ENCODE peak calls at places on chromosomes 12 and 14, in seven cellular contexts. C is CD4-positive, CD25-positive, alpha-beta regulatory T cell; T is transverse colon; O is GM23248; B is CD4-positive, alpha-beta T cell; L is Karpas-422; A is neural progenitor cell. E is an unnamed sample.
A peak's percentile ranks its signal among the peaks of the same experiment; 100 is the strongest.

GRCh38 chr12:77814361-77814760 is 16.3 kb upstream of the NAV3 start:
- DNase-seq in B (no peak), O (no peak), T (no peak), C (no peak), A (no peak), L (no peak), E (no peak)

GRCh38 chr14:87081004-87081403 is 912.0 kb downstream of the GALC start:
- DNase-seq in B (no peak), O (no peak), T (no peak), L (no peak), A (no peak), C (no peak), E (peak; percentile 38)

GRCh38 chr14:92922883-92923743 is at the start of gene CHGA:
- DNase-seq in T (peak; percentile 37), A (peak; percentile 92), O (peak; percentile 47), L (no peak), B (peak; percentile 39), C (no peak), E (peak; percentile 89)

GRCh38 chr12:52655720-52656124 is 3.7 kb upstream of the KRT2 start:
- DNase-seq in O (no peak), B (no peak), L (no peak), T (no peak), C (no peak), A (no peak), E (no peak)

GRCh38 chr12:65602579-65603295 is 221.5 kb upstream of the HMGA2 start:
- DNase-seq in C (no peak), O (peak; percentile 97), L (peak; percentile 75), T (peak; percentile 80), B (no peak), A (peak; percentile 80), E (peak; percentile 89)

GRCh38 chr12:108483213-108483920 is 31.7 kb upstream of the FICD start:
- DNase-seq in C (no peak), T (no peak), B (no peak), L (no peak), O (no peak), A (no peak), E (no peak)

GRCh38 chr14:92754956-92755355 is 6.5 kb upstream of the LGMN start:
- DNase-seq in O (no peak), A (no peak), B (no peak), T (no peak), C (no peak), L (no peak), E (no peak)

GRCh38 chr14:55094630-55095157 is 34.4 kb upstream of the LGALS3 start:
- DNase-seq in A (no peak), O (peak; percentile 73), C (no peak), L (no peak), B (no peak), T (no peak), E (no peak)

GRCh38 chr12:116867523-116867922 is 13.7 kb downstream of the HRK start:
- DNase-seq in O (no peak), A (no peak), B (no peak), C (no peak), T (no peak), L (no peak), E (peak; percentile 35)

GRCh38 chr14:36524874-36525745 is 5.1 kb upstream of the NKX2-1 start:
- DNase-seq in O (peak; percentile 46), L (peak; percentile 74), C (no peak), T (peak; percentile 36), A (peak; percentile 93), B (no peak), E (peak; percentile 94)

GRCh38 chr12:6884539-6884938 is 11.4 kb upstream of the SPSB2 start:
- DNase-seq in B (no peak), A (no peak), L (no peak), T (no peak), C (no peak), O (no peak), E (peak; percentile 40)

GRCh38 chr14:73176673-73177072 is 40.4 kb downstream of the PSEN1 start:
- DNase-seq in A (no peak), O (peak; percentile 4), B (no peak), L (no peak), T (no peak), C (no peak), E (no peak)

GRCh38 chr12:45732936-45733335 is 3.4 kb downstream of the ARID2 start:
- DNase-seq in L (no peak), C (no peak), A (no peak), B (no peak), O (peak; percentile 34), T (no peak), E (no peak)

GRCh38 chr12:109387425-109388166 is 39.9 kb downstream of the MYO1H start:
- DNase-seq in A (peak; percentile 57), B (no peak), C (no peak), O (peak; percentile 57), T (no peak), L (peak; percentile 82), E (peak; percentile 79)

GRCh38 chr14:63993992-63994391 is 141.2 kb downstream of the SYNE2 start:
- DNase-seq in O (no peak), C (no peak), B (no peak), L (peak; percentile 64), A (no peak), T (no peak), E (peak; percentile 32)

GRCh38 chr14:54329082-54329695 is 67.6 kb upstream of the CDKN3 start:
- DNase-seq in O (peak; percentile 69), L (peak; percentile 86), T (peak; percentile 34), C (no peak), B (no peak), A (peak; percentile 93), E (peak; percentile 92)

GRCh38 chr12:25436206-25436912 is 116.7 kb downstream of the LMNTD1 start:
- DNase-seq in A (peak; percentile 79), B (peak; percentile 9), O (peak; percentile 88), L (peak; percentile 84), C (no peak), T (no peak), E (peak; percentile 86)

GRCh38 chr12:19421503-19422282 is 17.6 kb upstream of the AEBP2 start:
- DNase-seq in C (no peak), T (no peak), O (no peak), B (no peak), A (no peak), L (no peak), E (no peak)

GRCh38 chr12:107622005-107622404 is 63.6 kb upstream of the PWP1 start:
- DNase-seq in L (peak; percentile 46), O (peak; percentile 22), C (no peak), T (no peak), B (no peak), A (peak; percentile 54), E (peak; percentile 78)

GRCh38 chr12:80498059-80498728 is 54.2 kb downstream of the PTPRQ start:
- DNase-seq in O (no peak), C (no peak), T (no peak), L (no peak), A (no peak), B (no peak), E (no peak)

GRCh38 chr12:92142251-92142896 is 3.3 kb downstream of the BTG1 start:
- DNase-seq in A (no peak), O (no peak), C (no peak), T (no peak), L (no peak), B (no peak), E (no peak)

GRCh38 chr12:104063712-104064030 is 660 bp upstream of the HCFC2 start:
- DNase-seq in L (no peak), A (no peak), C (no peak), B (no peak), T (no peak), O (no peak), E (no peak)

DNA sequence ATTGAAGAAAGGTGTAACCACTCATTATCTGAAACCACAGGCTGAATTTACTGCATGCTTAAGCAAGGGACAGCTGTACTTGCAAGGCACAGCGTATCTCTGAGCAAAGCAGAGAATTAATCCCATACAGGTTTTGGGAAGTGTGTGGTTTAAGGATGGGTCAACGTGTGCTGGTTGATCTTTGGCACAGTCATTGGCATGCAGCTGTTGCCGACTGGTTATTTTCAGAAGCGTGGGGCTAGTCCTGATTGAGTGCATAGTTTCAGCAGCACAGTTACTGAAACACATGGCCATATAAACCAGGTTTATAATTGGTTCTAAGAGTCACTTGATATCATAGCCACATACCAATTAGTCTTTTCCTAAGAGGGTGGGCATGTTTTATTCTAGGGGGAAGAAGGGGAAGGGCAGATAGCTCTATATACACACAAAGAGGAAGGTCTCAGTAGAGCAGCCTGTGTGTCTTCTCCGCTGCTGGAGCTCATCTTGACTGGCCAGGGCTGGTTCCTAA is 10.9 kb upstream of the RPS6KL1 start:
- DNase-seq in A (no peak), L (peak; percentile 77), O (no peak), T (no peak), C (no peak), B (no peak), E (no peak)
- H3K27ac ChIP-seq in A (no peak overlapping the region), L (peak overlapping the region; percentile 98), O (no peak overlapping the region), T (no peak overlapping the region), C (no peak overlapping the region), B (no peak overlapping the region), E (no peak overlapping the region)

GRCh38 chr12:29102739-29103138 is 46.3 kb upstream of the FAR2 start:
- DNase-seq in O (no peak), B (no peak), T (no peak), C (no peak), A (no peak), L (no peak), E (no peak)
- H3K27ac ChIP-seq in O (no peak overlapping the region), B (no peak overlapping the region), T (no peak overlapping the region), C (peak overlapping the region; percentile 84), A (no peak overlapping the region), L (no peak overlapping the region), E (no peak overlapping the region)

DNA sequence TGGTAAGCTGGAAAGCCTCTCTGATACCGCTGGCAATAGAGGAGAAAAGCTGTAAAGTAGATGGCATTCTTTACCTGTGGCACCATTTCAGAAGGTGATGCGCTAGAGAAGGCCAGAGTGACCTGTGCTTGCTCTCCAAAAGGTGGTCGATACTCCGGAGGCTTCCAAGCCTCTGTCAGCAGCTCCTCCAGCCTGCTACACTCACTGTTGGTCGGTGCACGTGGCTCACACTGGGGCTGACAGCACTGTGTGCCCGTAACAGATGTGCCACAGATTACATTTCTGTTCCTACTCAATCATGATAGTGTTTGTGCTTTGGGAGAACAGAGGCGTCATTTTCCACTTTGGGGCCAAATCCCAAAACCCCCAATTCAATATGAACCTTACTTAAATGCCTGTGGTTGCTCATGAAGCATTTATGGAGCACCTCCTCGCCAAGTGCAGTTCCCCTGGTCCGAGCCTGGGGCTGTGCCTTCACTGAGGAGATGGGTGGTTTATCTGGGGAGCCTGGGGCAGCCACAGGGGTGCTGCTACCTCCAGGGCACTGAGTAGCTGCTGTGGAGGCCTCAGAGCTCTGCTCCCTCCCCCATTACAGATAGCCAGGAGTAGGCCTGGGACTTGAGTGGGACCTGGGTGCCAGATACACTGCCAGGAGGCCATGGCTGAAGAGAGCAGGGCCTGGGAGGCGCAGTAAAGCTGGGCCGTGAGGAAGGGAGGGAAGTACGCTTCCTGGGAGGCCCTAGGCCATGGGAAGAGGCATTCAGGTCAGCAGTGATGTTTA is 26.8 kb downstream of the CCNK start:
- DNase-seq in O (no peak), T (no peak), B (no peak), L (no peak), C (no peak), A (no peak), E (no peak)
- H3K27ac ChIP-seq in O (no peak overlapping the region), T (no peak overlapping the region), B (no peak overlapping the region), L (no peak overlapping the region), C (no peak overlapping the region), A (no peak overlapping the region), E (no peak overlapping the region)

DNA sequence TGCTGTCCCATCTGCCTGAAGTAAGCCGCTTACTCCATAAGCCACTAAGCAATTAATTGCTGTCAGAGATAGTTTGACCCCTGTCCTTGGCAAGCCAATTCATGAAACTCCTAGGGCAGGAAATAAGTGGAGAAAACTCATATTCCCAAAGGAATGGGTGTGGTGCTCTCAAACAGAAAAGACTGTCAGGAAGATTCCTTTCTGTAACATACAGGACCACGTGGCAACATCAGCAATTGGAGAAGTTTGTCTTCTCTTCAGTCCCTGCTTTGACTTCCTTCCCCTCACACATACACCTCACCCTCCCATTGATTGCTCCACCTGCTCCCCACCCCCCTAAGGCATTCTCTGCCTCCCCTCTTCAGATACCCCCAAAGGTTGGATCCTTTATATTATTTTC is 36.2 kb upstream of the MDM1 start:
- DNase-seq in L (no peak), A (no peak), T (no peak), C (no peak), O (peak; percentile 56), B (no peak), E (no peak)
- H3K27ac ChIP-seq in L (no peak overlapping the region), A (no peak overlapping the region), T (no peak overlapping the region), C (no peak overlapping the region), O (peak overlapping the region; percentile 26), B (no peak overlapping the region), E (no peak overlapping the region)

E was measured in GM23338.